ENCODE peak calls at places on chromosomes 1 and 21, in six cellular contexts. S is ascending aorta, P is fibroblast of mammary gland, H is astrocyte of the spinal cord, T is OCI-LY7, X is psoas muscle. M is an unnamed sample.

GRCh38 chr1:239914827-239915231 is 176.9 kb upstream of the FMN2 start:
- DNase-seq in P (peak), X (no peak), T (no peak), S (no peak), H (peak), M (no peak)

GRCh38 chr1:153345187-153346066 is 3.2 kb downstream of the PGLYRP4 start:
- DNase-seq in P (no peak), H (no peak), T (no peak), X (no peak), S (no peak), M (no peak)

GRCh38 chr1:157711802-157712201 is 11.2 kb upstream of the FCRL3 start:
- DNase-seq in S (no peak), P (no peak), X (no peak), T (no peak), H (no peak), M (no peak)

GRCh38 chr1:83901547-83902155 is 97.3 kb downstream of the TTLL7 start:
- DNase-seq in P (peak), H (peak), X (no peak), T (no peak), S (no peak), M (peak)

GRCh38 chr1:53366901-53367502 is 39.1 kb upstream of the LRP8 start:
- DNase-seq in X (no peak), S (no peak), P (no peak), H (no peak), T (no peak), M (no peak)

GRCh38 chr1:104765115-104765514 is 1015.4 kb downstream of the AMY1C start:
- DNase-seq in P (no peak), X (no peak), S (no peak), H (no peak), T (no peak), M (no peak)

GRCh38 chr1:236608930-236609726 is 4.8 kb upstream of the HEATR1 start:
- DNase-seq in H (peak), X (peak), T (peak), S (no peak), P (peak), M (peak)

GRCh38 chr1:67749844-67750689 is 65.1 kb downstream of the GADD45A start:
- DNase-seq in H (peak), P (peak), S (peak), X (no peak), T (no peak), M (no peak)

GRCh38 chr1:172351761-172352161 is 68.7 kb upstream of the C1orf105 start:
- DNase-seq in P (peak), X (no peak), T (no peak), H (peak), S (no peak), M (no peak)

DNA sequence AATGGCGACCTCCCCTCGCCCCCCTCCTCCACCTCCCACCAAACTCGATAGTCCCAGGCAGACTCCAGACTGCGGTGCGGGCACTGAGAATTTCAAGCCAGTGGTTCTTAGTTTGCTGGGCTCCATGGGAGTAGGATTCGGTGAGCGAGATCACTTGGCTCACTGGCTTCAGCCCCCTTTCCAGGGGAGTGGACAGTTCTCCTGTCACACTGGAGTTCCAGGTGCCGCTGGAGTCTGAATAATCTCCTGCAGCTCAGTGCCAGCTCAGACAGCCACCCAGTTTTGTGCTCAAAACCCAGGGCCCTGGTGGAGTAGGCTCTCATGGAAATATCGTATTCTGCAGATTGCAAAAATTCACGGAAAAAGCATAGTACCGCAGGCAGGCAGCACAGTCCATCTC is 7.6 kb downstream of the OR2M7 start:
- DNase-seq in H (no peak), P (no peak), S (no peak), X (no peak), T (no peak), M (no peak)
- TF ChIP-seq CTCF in H (no peak), P (no peak), S (no peak), X (no peak), T (no peak), M (no peak)

GRCh38 chr1:32181563-32181962 is 2.1 kb downstream of the TXLNA start:
- DNase-seq in X (no peak), S (no peak), T (no peak), P (no peak), H (no peak), M (no peak)
- H3K4me3 ChIP-seq in X (peak), S (peak), T (peak), P (peak), H (peak), M (no peak)

GRCh38 chr1:222546091-222546490 is 1.8 kb downstream of the HHIPL2 start:
- DNase-seq in T (no peak), P (no peak), X (no peak), S (no peak), H (no peak), M (peak)

GRCh38 chr1:222543817-222544216 is 4.1 kb downstream of the HHIPL2 start:
- DNase-seq in S (no peak), X (no peak), H (no peak), P (no peak), T (no peak), M (no peak)

GRCh38 chr1:222547260-222547614 is 667 bp downstream of the HHIPL2 start:
- DNase-seq in T (no peak), X (no peak), H (no peak), P (no peak), S (no peak), M (no peak)

GRCh38 chr1:222547944-222548671 is at the start of gene HHIPL2:
- DNase-seq in T (no peak), S (no peak), P (no peak), X (no peak), H (no peak), M (no peak)

DNA sequence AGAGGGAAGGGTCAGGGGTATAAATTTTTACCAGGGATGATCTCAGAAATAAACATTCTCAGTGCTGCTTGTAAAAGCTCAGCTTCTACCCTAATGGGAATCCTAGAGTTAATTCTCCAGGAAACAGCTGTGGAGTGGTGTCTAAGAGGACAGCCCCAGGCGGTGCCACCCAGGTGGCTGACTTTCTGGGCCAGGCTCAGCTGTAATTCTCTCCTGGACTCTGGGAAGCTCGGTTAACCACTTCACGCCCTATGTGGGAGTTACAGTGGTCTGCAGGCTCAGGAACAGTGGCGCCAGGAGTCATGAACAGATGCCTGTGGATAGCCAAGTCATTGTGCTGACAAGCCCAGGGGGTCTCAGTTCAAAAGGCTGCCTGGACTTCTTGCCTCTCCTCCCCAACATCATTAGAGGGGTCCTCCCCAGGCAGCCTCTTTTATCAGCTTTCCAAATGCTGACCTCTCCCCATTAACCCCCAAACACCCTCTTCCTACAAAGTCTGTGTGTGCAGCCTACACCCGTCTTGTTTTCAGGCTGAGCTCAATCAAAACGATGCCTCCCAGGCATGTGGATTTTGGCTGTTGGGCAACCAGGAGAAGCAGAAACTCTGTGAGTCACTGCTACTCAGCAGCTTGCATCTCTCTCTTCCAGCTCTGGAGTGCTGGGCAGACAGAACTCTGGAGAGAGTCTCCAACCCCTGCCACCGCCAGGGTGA is 1.2 kb downstream of the HHIPL2 start:
- DNase-seq in T (no peak), X (no peak), S (no peak), H (peak), P (peak), M (peak)
- TF ChIP-seq CTCF in T (no peak), X (no peak), S (no peak), H (no peak), P (no peak), M (no peak)

DNA sequence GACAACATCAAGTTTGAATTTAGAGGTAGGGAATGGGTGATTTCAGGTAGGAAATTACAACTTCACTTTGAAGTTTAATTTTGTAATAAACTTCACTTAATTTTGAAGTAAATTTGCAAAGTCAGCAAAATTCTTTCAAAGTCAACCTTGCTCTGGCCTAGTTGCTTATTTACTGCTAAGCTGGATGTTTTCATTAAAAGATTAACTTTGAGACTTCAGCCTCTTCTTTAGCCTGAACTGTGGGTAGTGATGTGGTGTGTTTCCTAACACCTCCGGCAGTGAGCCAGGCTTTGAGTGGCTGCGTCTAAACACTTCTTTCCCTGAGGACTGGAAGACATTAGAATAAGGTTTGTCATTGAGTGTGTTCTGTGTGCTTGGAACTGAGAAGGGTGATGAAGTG is at the start of gene HAO2:
- DNase-seq in S (no peak), P (no peak), H (no peak), T (no peak), X (no peak), M (no peak)
- H3K4me3 ChIP-seq in S (no peak), P (no peak), H (no peak), T (no peak), X (no peak), M (no peak)

GRCh38 chr21:32580949-32581348 is 4.4 kb downstream of the TCP10L start:
- DNase-seq in H (no peak), T (no peak), S (no peak), P (no peak), X (no peak), M (no peak)

GRCh38 chr21:32574946-32575925 is 10.1 kb downstream of the TCP10L start:
- DNase-seq in S (no peak), T (no peak), X (no peak), H (no peak), P (no peak), M (no peak)

GRCh38 chr21:32576011-32576410 is 9.3 kb downstream of the TCP10L start:
- DNase-seq in P (no peak), S (no peak), X (no peak), T (no peak), H (no peak), M (no peak)

GRCh38 chr21:32581732-32582131 is 3.6 kb downstream of the TCP10L start:
- DNase-seq in S (no peak), H (no peak), T (no peak), X (no peak), P (no peak), M (no peak)

DNA sequence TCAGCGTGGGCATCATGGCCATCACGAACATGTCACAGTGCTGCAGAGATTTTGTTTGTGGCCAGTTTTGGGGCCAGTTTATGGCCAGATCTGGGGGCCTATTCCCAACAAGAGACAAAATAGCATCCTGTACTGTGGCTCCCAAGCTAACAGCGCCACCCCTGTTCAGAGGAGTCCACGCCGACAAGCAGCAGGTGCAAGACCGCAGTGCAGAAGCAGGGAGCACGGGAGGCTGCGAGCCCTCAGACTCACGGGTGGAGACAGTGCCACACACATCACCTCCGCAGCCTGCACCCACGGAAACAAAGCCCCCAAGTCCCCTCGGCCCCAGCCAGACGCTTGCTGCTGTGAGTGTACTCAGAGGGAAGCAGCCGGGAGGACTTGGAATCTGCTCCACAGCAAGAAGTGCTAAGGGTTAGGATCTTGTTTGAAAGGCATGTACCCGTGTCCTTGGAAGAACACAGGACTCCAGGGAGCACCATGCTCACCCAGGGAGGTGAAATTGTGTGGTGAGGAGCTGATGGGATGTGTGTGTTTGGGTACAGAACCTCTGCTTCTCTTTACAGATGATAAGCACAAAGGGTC is 7.1 kb downstream of the TCP10L start:
- DNase-seq in T (peak), H (no peak), S (no peak), X (no peak), P (peak), M (no peak)
- TF ChIP-seq CTCF in T (peak), H (peak), S (no peak), X (no peak), P (peak), M (peak)

GRCh38 chr1:200429221-200429751 is 19.4 kb upstream of the ZNF281 start:
- DNase-seq in P (peak), X (no peak), T (no peak), S (no peak), H (peak), M (no peak)
- H3K4me3 ChIP-seq in P (no peak), X (no peak), T (no peak), S (no peak), H (no peak), M (no peak)

DNA sequence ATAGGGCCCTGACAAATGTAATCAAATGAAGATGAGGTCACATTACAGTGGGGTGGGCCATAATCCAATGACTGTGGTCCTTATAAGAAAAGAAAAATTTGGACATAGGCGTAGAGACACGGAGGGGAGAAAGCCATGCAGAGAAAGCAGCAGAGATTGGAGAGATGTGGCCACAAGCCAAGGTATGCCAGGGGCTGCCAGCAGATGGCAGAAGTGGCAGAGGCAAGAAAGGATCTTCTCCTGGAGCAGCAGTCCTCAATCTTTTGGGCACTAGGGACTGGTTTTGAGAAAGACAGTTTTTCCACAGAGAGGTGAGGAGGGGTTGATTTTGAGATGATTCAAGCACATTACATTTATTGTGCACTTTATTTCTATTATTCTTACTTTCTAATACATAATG is 355.1 kb downstream of the NPHP4 start:
- DNase-seq in S (no peak), X (no peak), T (peak), H (no peak), P (peak), M (no peak)
- TF ChIP-seq CTCF in S (no peak), X (no peak), T (peak), H (peak), P (peak), M (peak)

DNA sequence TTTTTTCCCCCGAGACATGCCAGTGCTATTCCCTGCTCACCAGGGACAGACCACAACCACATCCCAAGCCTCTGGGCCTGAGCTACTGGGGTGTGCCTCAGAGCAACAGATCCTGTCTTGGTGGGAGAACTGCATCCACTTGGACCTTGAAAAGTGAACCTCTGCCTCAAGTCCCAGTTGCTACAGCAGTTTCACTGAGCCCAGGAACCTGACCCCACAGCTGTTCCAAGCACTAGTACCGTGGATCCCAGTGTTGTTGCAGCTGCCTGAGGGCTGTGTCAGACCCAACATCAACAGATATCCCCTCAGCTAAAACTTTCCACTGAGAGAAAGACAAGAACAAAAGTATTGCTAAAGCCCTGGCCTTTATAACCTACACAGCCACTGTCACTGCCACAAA is 373.0 kb downstream of the PLPP3 start:
- DNase-seq in H (no peak), P (no peak), X (no peak), T (no peak), S (no peak), M (no peak)
- H3K4me3 ChIP-seq in H (no peak), P (no peak), X (no peak), T (no peak), S (no peak), M (no peak)